ENCODE peak calls at places on chromosomes 3 and 15, in five cellular contexts. F is stimulated activated CD4-positive, alpha-beta T cell treated with anti-CD3 and anti-CD28 coated beads, Interleukin-2, amount 100 ng/mL, for 48 hours; Q is AG20443; J is HL-60; K is fibroblast of lung. D is an unnamed sample.

GRCh38 chr3:100833483-100833882 is 124.2 kb downstream of the TFG start:
- DNase-seq in F (no peak), Q (no peak), K (no peak), J (no peak), D (no peak)

GRCh38 chr3:158532099-158532734 is 38.8 kb upstream of the MLF1 start:
- DNase-seq in F (no peak), K (peak), J (peak), Q (peak), D (peak)

GRCh38 chr3:186705882-186706780 is 11.0 kb upstream of the KNG1 start:
- DNase-seq in F (peak), K (no peak), J (peak), Q (no peak), D (no peak)

GRCh38 chr3:132444333-132444732 is 27.0 kb downstream of the DNAJC13 start:
- DNase-seq in Q (peak), F (no peak), K (peak), J (no peak), D (peak)

GRCh38 chr15:67735896-67736295 is 89.4 kb upstream of the SKOR1 start:
- DNase-seq in F (no peak), K (no peak), J (no peak), Q (no peak), D (no peak)

GRCh38 chr15:27670481-27670880 is 428.6 kb downstream of the OCA2 start:
- DNase-seq in K (no peak), Q (no peak), J (no peak), F (no peak), D (no peak)

GRCh38 chr3:17687585-17687984 is 54.8 kb downstream of the TBC1D5 start:
- DNase-seq in K (no peak), Q (no peak), J (no peak), F (no peak), D (no peak)

GRCh38 chr3:31779514-31779913 is 201.5 kb downstream of the OSBPL10 start:
- DNase-seq in K (no peak), F (no peak), J (no peak), Q (no peak), D (no peak)

GRCh38 chr3:176840604-176841287 is 356.5 kb downstream of the TBL1XR1 start:
- DNase-seq in F (no peak), K (no peak), Q (no peak), J (no peak), D (no peak)

GRCh38 chr15:41564286-41564959 is 5.4 kb downstream of the TYRO3 start:
- DNase-seq in F (no peak), J (no peak), Q (no peak), K (no peak), D (no peak)

GRCh38 chr3:124078978-124079911 is 87.3 kb upstream of the ROPN1 start:
- DNase-seq in F (peak), J (peak), Q (peak), K (peak), D (peak)

GRCh38 chr3:58029842-58030584 is 21.8 kb downstream of the FLNB start:
- DNase-seq in F (no peak), Q (no peak), J (no peak), K (no peak), D (no peak)

GRCh38 chr15:66863382-66864085 is 161.5 kb downstream of the SMAD6 start:
- DNase-seq in J (no peak), F (no peak), K (no peak), Q (no peak), D (no peak)

GRCh38 chr15:88049509-88049908 is 207.0 kb downstream of the NTRK3 start:
- DNase-seq in Q (no peak), K (no peak), F (no peak), J (no peak), D (no peak)

GRCh38 chr15:88448991-88449461 is 18.2 kb downstream of the MRPL46 start:
- DNase-seq in F (no peak), Q (no peak), K (no peak), J (no peak), D (no peak)

GRCh38 chr3:192237992-192238608 is 489.2 kb downstream of the FGF12 start:
- DNase-seq in F (no peak), J (no peak), K (no peak), Q (no peak), D (no peak)

GRCh38 chr15:65476942-65477341 is 40.5 kb downstream of the DPP8 start:
- DNase-seq in F (no peak), Q (peak), K (peak), J (no peak), D (peak)

GRCh38 chr3:179321585-179322322 is 1.1 kb upstream of the ZNF639 start:
- DNase-seq in Q (peak), K (peak), J (peak), F (no peak), D (peak)

GRCh38 chr15:68224546-68225250 is 4.8 kb downstream of the CLN6 start:
- DNase-seq in J (peak), Q (no peak), F (no peak), K (no peak), D (no peak)

GRCh38 chr3:55075846-55076245 is 148.0 kb upstream of the LRTM1 start:
- DNase-seq in Q (no peak), J (no peak), F (no peak), K (no peak), D (no peak)

GRCh38 chr15:98914626-98915025 is 93.0 kb downstream of the PGPEP1L start:
- DNase-seq in K (peak), F (no peak), Q (peak), J (no peak), D (peak)

GRCh38 chr15:59539799-59540198 is 71.8 kb upstream of the GCNT3 start:
- DNase-seq in J (peak), F (no peak), K (no peak), Q (no peak), D (no peak)

GRCh38 chr15:62404194-62404985 is 239.3 kb upstream of the C2CD4B start:
- DNase-seq in K (peak), J (no peak), Q (no peak), F (no peak), D (no peak)

D was measured in AG08395.